ENCODE peak calls at places on chromosomes 13 and 19, in ten cellular contexts. Z is fibroblast of lung, H is neural progenitor cell, I is OCI-LY7, S is PC-9, X is GM23248, F is endothelial cell of umbilical vein, Q is neuronal stem cell, B is H9, Y is osteoblast. E is an unnamed sample.

GRCh38 chr13:34897220-34897619 is 44.9 kb upstream of the NBEA start:
- DNase-seq in Z (no peak), H (no peak), I (no peak), S (no peak), X (peak), F (no peak), Q (no peak), B (no peak), Y (no peak), E (no peak)

GRCh38 chr13:102838982-102839381 is 6.8 kb upstream of the ERCC5 start:
- DNase-seq in Z (no peak), H (no peak), I (no peak), S (no peak), X (peak), F (no peak), Q (no peak), B (no peak), Y (no peak), E (no peak)

GRCh38 chr19:42433503-42434260 is 6.5 kb upstream of the LIPE start:
- DNase-seq in Z (peak), H (peak), I (peak), S (peak), X (peak), F (peak), Q (peak), B (peak), Y (no peak), E (no peak)

GRCh38 chr13:102902789-102903347 is 57.0 kb downstream of the ERCC5 start:
- DNase-seq in Z (no peak), H (no peak), I (no peak), S (no peak), X (no peak), F (no peak), Q (no peak), B (peak), Y (no peak), E (no peak)

GRCh38 chr13:97367016-97367415 is 67.0 kb upstream of the RAP2A start:
- DNase-seq in Z (peak), H (no peak), I (no peak), S (no peak), X (peak), F (no peak), Q (peak), B (no peak), Y (no peak), E (no peak)

GRCh38 chr19:15101479-15102082 is 5.6 kb upstream of the SYDE1 start:
- DNase-seq in Z (peak), H (peak), I (peak), S (peak), X (peak), F (peak), Q (no peak), B (peak), Y (peak), E (peak)

GRCh38 chr19:43469160-43469480 is 3.7 kb upstream of the LYPD3 start:
- DNase-seq in Z (no peak), H (no peak), I (peak), S (no peak), X (no peak), F (no peak), Q (no peak), B (no peak), Y (peak), E (no peak)

GRCh38 chr19:5832049-5832448 is 7.5 kb downstream of the FUT6 start:
- DNase-seq in Z (no peak), H (no peak), I (no peak), S (no peak), X (no peak), F (no peak), Q (no peak), B (no peak), Y (peak), E (peak)

GRCh38 chr19:42292963-42293362 is 9.0 kb upstream of the PRR19 start:
- DNase-seq in Z (no peak), H (no peak), I (no peak), S (no peak), X (no peak), F (no peak), Q (no peak), B (no peak), Y (no peak), E (no peak)

GRCh38 chr19:49889687-49890348 is 6.9 kb downstream of the IL4I1 start:
- DNase-seq in Z (peak), H (peak), I (peak), S (peak), X (peak), F (peak), Q (peak), B (peak), Y (peak), E (peak)

GRCh38 chr13:49844191-49844590 is 51.7 kb upstream of the KPNA3 start:
- DNase-seq in Z (no peak), H (no peak), I (no peak), S (no peak), X (peak), F (no peak), Q (no peak), B (no peak), Y (no peak), E (no peak)
- H2AFZ ChIP-seq in Z (no peak), H (no peak), I (no peak), S (no peak), X (peak), F (no peak), Q (peak), B (no peak), Y (peak), E (no peak)

DNA sequence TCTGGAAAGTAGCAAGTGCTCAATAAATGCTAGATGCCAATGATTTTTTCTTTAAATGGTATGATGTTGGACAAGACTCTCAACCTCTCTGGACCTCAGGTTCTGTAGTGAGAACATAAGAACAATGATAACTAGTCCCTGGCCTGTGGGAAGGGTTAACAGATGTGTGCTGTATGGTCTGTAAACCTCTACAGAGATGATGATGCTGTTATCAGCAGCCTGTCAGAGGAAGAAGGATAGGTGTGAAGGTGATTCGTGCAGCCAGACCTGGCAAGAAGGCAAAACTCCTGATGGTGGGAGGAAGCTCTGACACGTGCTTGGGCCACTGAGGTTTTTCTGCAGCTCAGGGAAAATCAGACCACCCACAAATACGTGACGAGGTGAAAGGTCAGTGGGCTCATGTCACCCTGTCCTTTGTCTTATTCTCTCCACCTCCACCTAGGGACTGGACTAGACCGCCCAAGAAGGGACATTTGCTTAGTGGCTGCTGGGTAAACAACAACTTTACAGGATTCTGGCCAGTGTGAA is 36.7 kb upstream of the UBL3 start:
- DNase-seq in Z (no peak), H (peak), I (no peak), S (no peak), X (no peak), F (no peak), Q (no peak), B (no peak), Y (no peak), E (no peak)
- H2AFZ ChIP-seq in Z (no peak), H (no peak), I (no peak), S (no peak), X (no peak), F (no peak), Q (no peak), B (no peak), Y (no peak), E (no peak)

GRCh38 chr13:44313674-44314073 is 60.0 kb upstream of the SERP2 start:
- DNase-seq in Z (peak), H (no peak), I (no peak), S (peak), X (peak), F (peak), Q (no peak), B (no peak), Y (peak), E (no peak)
- H2AFZ ChIP-seq in Z (no peak), H (no peak), I (no peak), S (no peak), X (no peak), F (peak), Q (no peak), B (no peak), Y (no peak), E (peak)

DNA sequence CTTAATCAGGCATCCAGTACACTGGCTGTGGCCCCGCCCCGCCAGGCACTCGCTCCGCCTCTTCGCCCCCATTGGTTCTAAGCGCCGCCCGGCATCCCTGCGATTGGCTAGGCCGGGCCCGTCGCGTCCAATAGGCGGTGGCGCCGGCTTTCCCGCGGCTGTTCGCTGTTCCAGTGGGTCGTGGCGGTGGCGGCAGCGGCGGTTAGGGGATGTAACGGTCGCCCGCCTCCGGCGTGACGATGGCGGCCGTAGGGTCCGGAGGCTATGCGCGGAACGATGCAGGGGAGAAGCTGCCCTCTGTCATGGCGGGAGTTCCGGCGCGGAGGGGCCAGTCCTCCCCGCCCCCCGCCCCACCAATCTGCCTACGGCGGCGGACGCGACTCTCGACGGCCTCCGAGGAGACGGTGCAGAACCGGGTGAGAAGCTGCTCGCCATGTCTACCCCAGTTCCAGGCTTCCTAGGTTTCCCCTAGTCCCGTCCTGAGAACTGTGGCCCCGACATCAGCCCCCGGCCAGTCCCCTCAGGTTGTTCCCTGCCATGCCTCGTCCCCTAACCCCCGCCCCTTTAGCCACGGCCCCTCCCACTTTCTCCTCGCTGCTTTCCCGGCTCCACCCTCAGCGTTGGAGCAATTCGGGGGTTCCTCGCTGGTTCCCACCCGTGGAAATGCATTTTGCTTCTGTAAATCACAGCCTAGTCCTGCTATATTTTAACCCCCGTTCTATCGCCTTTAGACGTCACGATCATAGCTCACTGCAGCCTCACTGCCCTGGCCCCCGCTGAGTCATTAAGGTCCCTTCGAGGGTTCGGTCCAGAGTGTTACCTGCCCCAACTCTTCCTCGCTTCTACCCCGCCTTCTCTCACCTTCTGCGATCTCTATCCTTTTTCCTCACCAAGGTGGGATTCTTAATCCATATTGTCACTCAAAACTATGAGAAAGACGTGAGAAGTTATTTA is at the start of gene WDR62:
- DNase-seq in Z (no peak), H (peak), I (peak), S (peak), X (peak), F (no peak), Q (peak), B (peak), Y (peak), E (peak)
- H2AFZ ChIP-seq in Z (peak), H (peak), I (peak), S (peak), X (peak), F (peak), Q (peak), B (no peak), Y (peak), E (peak)

E was measured in SK-N-SH.